ENCODE peak calls at places on chromosomes 7 and 10, in six cellular contexts. X, O, F, J, I and B are unnamed samples.
A peak's percentile ranks its signal among the peaks of the same experiment; 100 is the strongest.

GRCh38 chr7:18235819-18236218 is 208.2 kb upstream of the PRPS1L1 start:
- DNase-seq in X (no peak), O (no peak), F (no peak), J (no peak), I (no peak), B (no peak)

GRCh38 chr10:131047501-131047900 is 264.0 kb downstream of the TCERG1L start:
- DNase-seq in X (no peak), O (no peak), F (no peak), J (no peak), I (no peak), B (no peak)

GRCh38 chr10:56142092-56142728 is 218.8 kb downstream of the ZWINT start:
- DNase-seq in X (no peak), O (no peak), F (no peak), J (no peak), I (no peak), B (no peak)

GRCh38 chr10:28089467-28089866 is 90.6 kb upstream of the ODAD2 start:
- DNase-seq in X (peak; percentile 73), O (no peak), F (no peak), J (no peak), I (no peak), B (no peak)

GRCh38 chr10:62376064-62377025 is 2.2 kb downstream of the ZNF365 start:
- DNase-seq in X (no peak), O (no peak), F (no peak), J (no peak), I (no peak), B (no peak)

GRCh38 chr7:129327076-129327475 is 102.2 kb downstream of the AHCYL2 start:
- DNase-seq in X (no peak), O (no peak), F (no peak), J (no peak), I (no peak), B (no peak)

GRCh38 chr10:49241365-49241764 is 53.2 kb upstream of the TMEM273 start:
- DNase-seq in X (no peak), O (no peak), F (no peak), J (no peak), I (no peak), B (no peak)

GRCh38 chr7:33108591-33108930 is 643 bp downstream of the RP9 start:
- DNase-seq in X (no peak), O (no peak), F (peak; percentile 13), J (peak; percentile 41), I (no peak), B (no peak)

GRCh38 chr10:16745061-16745460 is 72.2 kb downstream of the RSU1 start:
- DNase-seq in X (no peak), O (no peak), F (no peak), J (no peak), I (no peak), B (no peak)

GRCh38 chr10:61835909-61836232 is 65.6 kb upstream of the ARID5B start:
- DNase-seq in X (peak; percentile 35), O (no peak), F (no peak), J (no peak), I (no peak), B (no peak)

GRCh38 chr10:13859979-13860619 is 273.3 kb downstream of the PRPF18 start:
- DNase-seq in X (peak; percentile 53), O (no peak), F (no peak), J (no peak), I (no peak), B (no peak)

GRCh38 chr7:30988346-30989005 is 24.7 kb downstream of the GHRHR start:
- DNase-seq in X (peak; percentile 36), O (peak; percentile 86), F (no peak), J (no peak), I (peak; percentile 85), B (no peak)

GRCh38 chr7:41207141-41207540 is 495.7 kb downstream of the INHBA start:
- DNase-seq in X (no peak), O (no peak), F (no peak), J (no peak), I (no peak), B (no peak)

GRCh38 chr10:36578306-36578705 is 547.1 kb upstream of the ANKRD30A start:
- DNase-seq in X (no peak), O (no peak), F (no peak), J (no peak), I (no peak), B (no peak)

GRCh38 chr10:81874878-81875679 is at the start of gene NRG3:
- DNase-seq in X (no peak), O (no peak), F (peak; percentile 41), J (no peak), I (peak; percentile 11), B (no peak)

GRCh38 chr7:117194445-117194844 is 128.4 kb downstream of the WNT2 start:
- DNase-seq in X (no peak), O (no peak), F (no peak), J (no peak), I (no peak), B (no peak)

GRCh38 chr7:98728555-98728954 is 111.5 kb downstream of the NPTX2 start:
- DNase-seq in X (no peak), O (no peak), F (no peak), J (no peak), I (no peak), B (no peak)

GRCh38 chr7:116138202-116138801 is 72.0 kb upstream of the TES start:
- DNase-seq in X (peak; percentile 81), O (no peak), F (peak; percentile 15), J (peak; percentile 45), I (no peak), B (no peak)

GRCh38 chr10:70913546-70914240 is 25.3 kb upstream of the PCBD1 start:
- DNase-seq in X (no peak), O (peak; percentile 20), F (peak; percentile 4), J (no peak), I (no peak), B (peak; percentile 35)

GRCh38 chr7:66452165-66452564 is 176.5 kb upstream of the KCTD7 start:
- DNase-seq in X (no peak), O (no peak), F (no peak), J (no peak), I (no peak), B (no peak)

GRCh38 chr10:132667613-132668394 is 118.1 kb downstream of the NKX6-2 start:
- DNase-seq in X (no peak), O (peak; percentile 43), F (no peak), J (no peak), I (no peak), B (peak; percentile 15)

GRCh38 chr10:131018886-131019500 is 292.5 kb downstream of the TCERG1L start:
- DNase-seq in X (no peak), O (no peak), F (no peak), J (no peak), I (no peak), B (no peak)

GRCh38 chr10:117543999-117544728 is 1.6 kb downstream of the EMX2 start:
- DNase-seq in X (no peak), O (no peak), F (no peak), J (no peak), I (no peak), B (no peak)

GRCh38 chr7:74479066-74479781 is 25.5 kb downstream of the GTF2IRD1 start:
- DNase-seq in X (peak; percentile 52), O (peak; percentile 86), F (no peak), J (no peak), I (peak; percentile 31), B (no peak)

GRCh38 chr10:103199498-103199897 is 6.4 kb upstream of the NT5C2 start:
- DNase-seq in X (peak; percentile 36), O (no peak), F (no peak), J (no peak), I (no peak), B (no peak)
- H3K4me3 ChIP-seq in X (no peak overlapping the region), O (no peak overlapping the region), F (no peak overlapping the region), J (no peak overlapping the region), I (no peak overlapping the region), B (no peak overlapping the region)

DNA sequence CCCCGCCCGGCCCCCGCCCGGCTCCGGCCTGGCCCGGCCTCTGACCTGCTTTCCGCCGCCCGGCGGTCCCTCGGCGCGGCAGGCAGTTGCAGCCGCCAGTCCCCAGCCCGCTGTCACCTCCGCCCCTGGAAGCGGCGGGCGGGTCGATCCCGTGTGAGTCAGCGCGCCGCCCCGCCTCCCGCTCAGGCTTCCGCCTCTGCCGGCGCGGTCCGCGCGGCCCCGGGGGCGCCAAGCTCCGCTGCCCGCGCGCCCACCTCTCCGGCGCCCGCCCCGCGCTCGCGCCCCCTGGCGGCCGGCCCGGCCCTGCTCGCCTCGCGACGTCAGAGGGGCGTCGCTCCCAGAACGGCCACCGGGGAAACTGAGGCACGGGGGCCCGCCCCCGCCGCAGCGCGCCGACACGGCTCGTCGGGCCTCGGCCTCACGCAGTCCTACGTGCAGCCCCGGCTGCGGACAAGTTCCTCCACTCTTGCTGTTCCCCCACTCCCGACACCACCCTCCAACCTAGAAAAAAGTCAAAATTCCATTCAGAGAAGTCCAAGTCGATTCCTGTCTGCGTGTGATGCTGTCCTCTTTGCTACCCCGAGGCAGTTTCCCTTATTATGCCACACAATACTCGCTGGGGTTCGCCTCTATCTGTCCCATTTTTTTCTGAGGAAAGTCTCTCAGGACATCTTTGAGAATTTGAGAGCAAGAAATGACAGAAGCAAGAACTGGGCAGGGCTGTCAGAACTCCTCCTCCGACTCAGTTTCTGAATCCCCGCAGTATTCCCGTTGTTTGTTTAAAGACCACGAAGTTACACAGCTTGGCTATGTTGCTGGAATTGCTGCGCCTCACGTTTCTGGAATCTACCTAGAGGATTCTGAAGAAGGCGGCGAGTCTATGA is at the start of gene DNMBP:
- DNase-seq in X (peak; percentile 88), O (peak; percentile 96), F (peak; percentile 90), J (peak; percentile 94), I (peak; percentile 82), B (peak; percentile 79)
- TF ChIP-seq CTCF in X (peak; percentile 43), O (peak; percentile 24), F (peak; percentile 27), J (peak; percentile 67), I (peak; percentile 43), B (peak; percentile 95)

GRCh38 chr10:33804534-33804933 is 470.1 kb upstream of the NRP1 start:
- DNase-seq in X (no peak), O (no peak), F (no peak), J (no peak), I (no peak), B (no peak)

GRCh38 chr10:33810986-33811385 is 476.5 kb upstream of the NRP1 start:
- DNase-seq in X (no peak), O (no peak), F (no peak), J (no peak), I (no peak), B (no peak)

GRCh38 chr10:33808475-33808874 is 474.0 kb upstream of the NRP1 start:
- DNase-seq in X (no peak), O (no peak), F (no peak), J (no peak), I (no peak), B (no peak)

GRCh38 chr10:33805831-33806230 is 471.4 kb upstream of the NRP1 start:
- DNase-seq in X (peak; percentile 22), O (no peak), F (no peak), J (no peak), I (no peak), B (no peak)

GRCh38 chr10:33807527-33808377 is 473.3 kb upstream of the NRP1 start:
- DNase-seq in X (no peak), O (no peak), F (no peak), J (no peak), I (no peak), B (no peak)
- H3K4me3 ChIP-seq in X (no peak overlapping the region), O (no peak overlapping the region), F (no peak overlapping the region), J (no peak overlapping the region), I (no peak overlapping the region), B (no peak overlapping the region)

GRCh38 chr10:86363184-86363832 is 3.3 kb downstream of the GRID1 start:
- DNase-seq in X (peak; percentile 27), O (peak; percentile 88), F (no peak), J (no peak), I (no peak), B (peak; percentile 43)
- TF ChIP-seq CTCF in X (peak; percentile 39), O (peak; percentile 27), F (no peak), J (no peak), I (peak; percentile 14), B (peak; percentile 41)

GRCh38 chr7:132403465-132404110 is 172.7 kb downstream of the PLXNA4 start:
- DNase-seq in X (no peak), O (no peak), F (no peak), J (no peak), I (no peak), B (no peak)
- H3K4me3 ChIP-seq in X (no peak overlapping the region), O (no peak overlapping the region), F (no peak overlapping the region), J (no peak overlapping the region), I (no peak overlapping the region), B (no peak overlapping the region)